ENCODE peak calls at places on chromosomes 11 and 22, in seven cellular contexts. V is PC-3, G is PC-9, H is hepatocyte, E is HCT116, A is GM23248, S is MM.1S. M is an unnamed sample. For H3K9me2, the result is how much of the 10 kb centered on the place peaks cover.

GRCh38 chr11:109697140-109697843 is 275.3 kb downstream of the C11orf87 start:
- DNase-seq in G (no peak), A (peak), H (peak), V (peak), S (peak), E (peak), M (peak)

GRCh38 chr11:119417726-119418540 is 5.0 kb downstream of the THY1 start:
- DNase-seq in E (no peak), G (no peak), H (peak), S (no peak), V (peak), A (peak), M (peak)

GRCh38 chr11:19970944-19971343 is 189.3 kb downstream of the DBX1 start:
- DNase-seq in H (no peak), G (no peak), S (no peak), E (no peak), V (no peak), A (no peak), M (no peak)

GRCh38 chr11:113159967-113160621 is 154.3 kb upstream of the TTC12 start:
- DNase-seq in H (peak), V (no peak), S (no peak), A (no peak), E (no peak), G (no peak), M (no peak)

GRCh38 chr11:13262096-13262495 is 15.5 kb upstream of the BMAL1 start:
- DNase-seq in H (no peak), A (peak), S (no peak), G (no peak), E (peak), V (peak), M (no peak)

GRCh38 chr11:75531325-75531724 is 5.6 kb upstream of the GDPD5 start:
- DNase-seq in A (no peak), E (no peak), H (no peak), V (no peak), S (no peak), G (no peak), M (peak)

GRCh38 chr11:19027829-19028595 is 32.5 kb downstream of the MRGPRX2 start:
- DNase-seq in V (peak), S (no peak), G (peak), H (peak), E (peak), A (peak), M (no peak)

GRCh38 chr11:45165386-45165785 is 18.9 kb downstream of the PRDM11 start:
- DNase-seq in E (no peak), G (no peak), S (no peak), H (no peak), V (no peak), A (no peak), M (no peak)

GRCh38 chr11:132943737-132944556 is 588.4 kb downstream of the OPCML start:
- DNase-seq in V (no peak), S (no peak), A (peak), G (no peak), E (no peak), H (peak), M (peak)

GRCh38 chr11:10032991-10033390 is 261.0 kb downstream of the SBF2 start:
- DNase-seq in S (no peak), H (no peak), G (no peak), A (peak), V (peak), E (no peak), M (no peak)

GRCh38 chr11:66749091-66749490 is 20.1 kb upstream of the SPTBN2 start:
- DNase-seq in E (no peak), S (no peak), H (no peak), G (peak), A (no peak), V (peak), M (no peak)

GRCh38 chr11:130181295-130182272 is 22.0 kb downstream of the ST14 start:
- DNase-seq in E (no peak), G (peak), H (peak), A (peak), S (peak), V (peak), M (no peak)

GRCh38 chr22:47051435-47052175 is 289.2 kb downstream of the TBC1D22A start:
- DNase-seq in E (no peak), A (no peak), H (no peak), G (no peak), V (no peak), S (no peak), M (no peak)

GRCh38 chr11:131899954-131900580 is 529.7 kb downstream of the NTM start:
- DNase-seq in S (no peak), V (no peak), E (no peak), G (no peak), H (no peak), A (peak), M (no peak)

GRCh38 chr11:27968461-27968860 is 139.5 kb downstream of the KIF18A start:
- DNase-seq in E (no peak), V (no peak), H (no peak), G (no peak), S (no peak), A (peak), M (no peak)
- H3K9me2 ChIP-seq in E (under half), V (under half), H (under half), G (under half), S (under half), A (under half), M (under half)

DNA sequence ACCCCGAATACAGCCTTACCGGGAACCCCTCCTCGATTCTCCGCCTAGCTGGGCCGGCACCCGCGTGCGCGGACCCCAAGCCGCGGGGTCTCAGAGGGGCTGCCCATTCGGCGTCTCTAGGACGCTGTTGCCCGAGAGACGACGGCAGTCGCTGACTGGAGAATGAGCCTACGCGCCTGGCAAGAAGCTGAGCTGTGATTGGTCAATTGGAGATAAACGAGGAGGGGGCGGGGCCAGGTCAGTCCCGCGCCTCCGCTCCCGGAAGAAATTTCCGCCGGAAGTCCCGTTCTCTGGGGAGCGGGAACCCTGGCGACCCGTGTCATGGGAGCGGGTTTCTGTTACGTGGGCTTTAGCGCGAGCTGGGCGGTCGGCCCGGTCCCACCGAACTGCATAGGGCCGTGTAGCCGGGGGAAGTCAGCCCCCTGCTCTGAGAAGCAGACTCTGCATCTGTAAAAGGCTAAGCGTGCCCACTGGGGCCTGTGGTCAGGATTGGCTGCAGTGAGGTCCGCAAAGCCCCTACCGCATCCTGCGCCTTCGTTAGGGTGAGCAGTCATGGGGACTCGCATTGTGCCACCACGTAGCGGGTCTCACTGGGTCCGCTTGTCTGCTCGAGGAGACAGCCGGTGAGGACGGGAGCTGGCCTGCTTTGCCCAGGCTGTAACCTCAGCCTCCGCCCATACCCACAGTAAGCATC is at the start of gene EFCAB6:
- DNase-seq in V (peak), S (peak), A (peak), E (peak), G (peak), H (peak), M (peak)
- TF ChIP-seq EZH2 in V (no peak), S (no peak), A (no peak), E (no peak), G (no peak), H (no peak), M (no peak)

GRCh38 chr11:121054266-121054665 is 30.4 kb downstream of the TBCEL start:
- DNase-seq in V (no peak), A (no peak), G (no peak), S (no peak), E (no peak), H (no peak), M (no peak)

GRCh38 chr11:121059605-121060004 is 35.7 kb downstream of the TBCEL start:
- DNase-seq in S (peak), G (no peak), E (no peak), A (no peak), H (no peak), V (no peak), M (no peak)

GRCh38 chr11:121055076-121055475 is 31.2 kb downstream of the TBCEL start:
- DNase-seq in S (no peak), G (no peak), E (no peak), H (no peak), A (no peak), V (no peak), M (no peak)

GRCh38 chr11:121057922-121058321 is 34.0 kb downstream of the TBCEL start:
- DNase-seq in G (no peak), A (no peak), S (no peak), V (no peak), H (no peak), E (no peak), M (no peak)

DNA sequence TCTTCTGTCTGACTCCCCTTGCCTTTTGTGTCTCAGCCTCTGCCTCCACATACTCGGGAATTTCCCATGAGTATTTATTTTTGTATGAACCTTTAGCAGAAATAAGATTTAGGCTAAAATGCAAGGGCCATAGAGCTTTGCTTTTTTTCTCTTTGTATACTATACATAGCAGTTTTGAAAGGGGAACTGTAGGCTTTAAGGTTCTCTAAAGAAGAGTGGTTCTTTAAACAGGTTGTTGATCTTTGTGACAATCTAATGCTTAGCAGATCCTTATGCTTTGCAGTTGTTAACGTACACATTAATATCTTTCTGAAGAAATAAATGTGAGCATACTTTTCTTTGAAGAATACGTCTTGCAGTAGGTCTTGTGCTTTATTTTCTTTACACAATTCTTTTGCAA is 35.0 kb downstream of the TBCEL start:
- DNase-seq in V (no peak), G (no peak), A (no peak), H (no peak), S (no peak), E (no peak), M (no peak)
- H3K9me2 ChIP-seq in V (under half), G (under half), A (under half), H (under half), S (under half), E (under half), M (under half)

GRCh38 chr22:41910050-41910598 is 4.8 kb downstream of the SHISA8 start:
- DNase-seq in E (no peak), V (no peak), S (no peak), A (peak), G (no peak), H (no peak), M (peak)

GRCh38 chr22:41910599-41911291 is 4.1 kb downstream of the SHISA8 start:
- DNase-seq in V (peak), E (no peak), S (no peak), H (peak), G (no peak), A (peak), M (peak)

GRCh38 chr22:41908409-41909289 is 6.2 kb downstream of the SHISA8 start:
- DNase-seq in S (peak), A (no peak), G (peak), H (no peak), E (no peak), V (no peak), M (peak)

GRCh38 chr22:41907436-41908401 is 7.2 kb downstream of the SHISA8 start:
- DNase-seq in V (no peak), H (no peak), G (no peak), S (no peak), A (peak), E (no peak), M (peak)

GRCh38 chr22:41909290-41910049 is 5.4 kb downstream of the SHISA8 start:
- DNase-seq in E (no peak), V (no peak), A (no peak), H (no peak), S (no peak), G (no peak), M (peak)
- TF ChIP-seq EZH2 in E (no peak), V (no peak), A (no peak), H (no peak), S (no peak), G (no peak), M (no peak)

GRCh38 chr11:94725071-94725470 is 43.1 kb upstream of the AMOTL1 start:
- DNase-seq in H (no peak), S (no peak), G (no peak), V (no peak), A (no peak), E (no peak), M (no peak)
- H3K9me2 ChIP-seq in H (under half), S (under half), G (under half), V (under half), A (under half), E (under half), M (under half)

GRCh38 chr11:71387784-71388636 is 60.2 kb downstream of the DHCR7 start:
- DNase-seq in A (no peak), H (no peak), S (no peak), V (no peak), G (no peak), E (no peak), M (no peak)
- TF ChIP-seq EZH2 in A (peak), H (no peak), S (no peak), V (peak), G (peak), E (peak), M (no peak)

GRCh38 chr22:20588092-20588842 is 80.9 kb downstream of the MED15 start:
- DNase-seq in H (no peak), E (no peak), G (no peak), A (no peak), V (no peak), S (no peak), M (no peak)

GRCh38 chr22:20587206-20587958 is 80.0 kb downstream of the MED15 start:
- DNase-seq in V (no peak), H (no peak), G (no peak), S (no peak), E (no peak), A (no peak), M (no peak)

GRCh38 chr22:20590477-20591294 is 83.3 kb downstream of the MED15 start:
- DNase-seq in S (no peak), E (no peak), H (no peak), A (no peak), V (no peak), G (no peak), M (no peak)

GRCh38 chr22:20589614-20590476 is 82.4 kb downstream of the MED15 start:
- DNase-seq in V (no peak), E (no peak), H (no peak), S (no peak), G (no peak), A (no peak), M (no peak)

GRCh38 chr22:20588843-20589581 is 81.6 kb downstream of the MED15 start:
- DNase-seq in H (no peak), V (no peak), G (no peak), S (no peak), E (no peak), A (peak), M (no peak)
- H3K9me2 ChIP-seq in H (under half), V (under half), G (under half), S (under half), E (under half), A (under half), M (under half)

DNA sequence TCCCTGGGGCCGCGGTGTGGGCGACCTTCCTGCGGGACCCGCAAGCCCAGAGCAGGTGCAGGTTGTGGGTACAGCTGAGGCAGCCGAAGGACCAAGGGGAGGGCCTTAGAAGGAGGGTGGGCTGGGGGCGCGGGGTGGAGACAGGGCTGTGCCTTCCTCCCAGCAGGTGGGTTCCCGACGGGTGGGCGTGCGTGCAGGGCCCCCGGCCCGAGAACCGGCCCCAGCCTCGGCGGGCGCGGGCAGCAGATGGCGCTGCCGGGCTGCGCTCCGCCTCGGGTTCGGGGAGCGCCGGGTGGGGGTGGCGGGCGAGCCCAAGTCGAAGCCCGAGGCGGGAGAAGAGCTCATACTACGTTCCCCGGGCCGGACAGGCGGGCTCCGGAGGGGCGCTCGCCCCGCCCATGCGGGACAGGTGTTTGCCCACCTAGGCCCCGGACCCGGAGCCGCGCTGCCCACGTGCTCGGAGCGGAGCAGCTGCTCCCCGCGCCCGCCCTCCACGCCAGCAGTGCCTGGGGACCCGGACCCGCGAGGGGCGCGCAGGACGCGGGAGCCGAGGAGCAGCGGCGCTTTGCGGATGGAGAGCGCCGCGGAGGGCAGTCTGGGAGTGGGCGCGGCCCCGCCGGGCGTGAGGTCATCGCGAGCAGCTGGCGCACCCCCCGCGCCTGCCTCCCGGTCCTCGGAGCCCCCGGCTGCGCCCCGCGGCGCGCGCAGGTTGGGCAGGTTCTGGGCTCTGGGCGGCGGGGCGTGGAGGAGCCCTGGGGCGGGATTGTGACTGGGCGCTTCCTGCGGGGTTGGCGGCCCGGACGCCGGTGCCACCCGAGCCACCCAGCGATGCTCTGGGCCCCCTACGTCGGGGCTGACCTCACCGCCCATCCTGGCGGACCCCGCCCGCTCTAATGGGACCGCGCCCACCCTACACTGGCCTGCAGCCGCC is 25.3 kb downstream of the DUSP8 start:
- DNase-seq in E (no peak), G (no peak), H (peak), A (peak), V (peak), S (peak), M (peak)
- TF ChIP-seq EZH2 in E (no peak), G (no peak), H (no peak), A (peak), V (no peak), S (no peak), M (no peak)

GRCh38 chr11:122695076-122695620 is 39.6 kb downstream of the UBASH3B start:
- DNase-seq in E (no peak), V (no peak), S (no peak), H (no peak), A (no peak), G (no peak), M (no peak)
- H3K9me2 ChIP-seq in E (under half), V (under half), S (under half), H (under half), A (under half), G (under half), M (under half)

M was measured in GM23338.